ENCODE peak calls at places on chromosomes 5 and 9, in five cellular contexts. M is CD4-positive, alpha-beta T cell; B is upper lobe of right lung; K is stomach; O is heart left ventricle. D is an unnamed sample.

GRCh38 chr5:16617272-16617973 is 626 bp upstream of the RETREG1 start:
- DNase-seq in B (no peak), K (no peak), M (peak; percentile 60), O (no peak), D (no peak)

GRCh38 chr5:92991681-92992472 is 589.1 kb downstream of the NR2F1-AS1 start:
- DNase-seq in O (no peak), K (no peak), M (no peak), B (no peak), D (no peak)

GRCh38 chr5:105033642-105034217 is 1471.1 kb upstream of the NUDT12 start:
- DNase-seq in B (no peak), K (no peak), O (no peak), M (no peak), D (no peak)

GRCh38 chr5:72436796-72437471 is 70.3 kb downstream of the ZNF366 start:
- DNase-seq in K (no peak), O (no peak), B (no peak), M (no peak), D (no peak)

GRCh38 chr5:72366324-72366976 is 46.3 kb downstream of the PTCD2 start:
- DNase-seq in K (peak; percentile 72), B (no peak), M (no peak), O (peak; percentile 74), D (no peak)

GRCh38 chr9:23638837-23639426 is 187.1 kb downstream of the ELAVL2 start:
- DNase-seq in K (no peak), B (no peak), M (no peak), O (no peak), D (no peak)

GRCh38 chr9:127505396-127506116 is 54.2 kb downstream of the LRSAM1 start:
- DNase-seq in K (no peak), B (peak; percentile 61), M (peak; percentile 10), O (no peak), D (no peak)

GRCh38 chr5:153079396-153079795 is 411.1 kb upstream of the GRIA1 start:
- DNase-seq in O (no peak), B (no peak), M (no peak), K (no peak), D (no peak)

GRCh38 chr5:115580941-115581340 is 21.3 kb downstream of the TICAM2 start:
- DNase-seq in B (no peak), K (no peak), M (no peak), O (no peak), D (no peak)

GRCh38 chr9:121738969-121739368 is 87.5 kb downstream of the DAB2IP start:
- DNase-seq in K (peak; percentile 76), O (no peak), M (no peak), B (no peak), D (no peak)

GRCh38 chr9:98775831-98776441 is 20.4 kb downstream of the ANKS6 start:
- DNase-seq in M (no peak), O (no peak), B (no peak), K (no peak), D (no peak)

GRCh38 chr9:69876981-69877380 is 56.4 kb downstream of the CFAP95 start:
- DNase-seq in M (no peak), K (no peak), B (no peak), O (no peak), D (no peak)

GRCh38 chr9:131801811-131802210 is 61.9 kb upstream of the RAPGEF1 start:
- DNase-seq in M (no peak), K (no peak), B (no peak), O (no peak), D (no peak)

GRCh38 chr5:57441557-57441956 is 41.1 kb downstream of the ACTBL2 start:
- DNase-seq in M (no peak), B (no peak), O (no peak), K (no peak), D (no peak)

GRCh38 chr9:109640232-109641078 is 139.5 kb upstream of the PALM2AKAP2 start:
- DNase-seq in B (peak; percentile 68), O (peak; percentile 63), K (peak; percentile 36), M (no peak), D (no peak)

GRCh38 chr9:68775003-68775730 is 70.1 kb downstream of the PIP5K1B start:
- DNase-seq in O (no peak), K (no peak), B (no peak), M (no peak), D (peak; percentile 22)

GRCh38 chr5:134092875-134093274 is 21.6 kb upstream of the TCF7 start:
- DNase-seq in M (no peak), O (no peak), K (peak; percentile 55), B (no peak), D (peak; percentile 79)

GRCh38 chr5:139746691-139747582 is 48.7 kb upstream of the PSD2 start:
- DNase-seq in B (no peak), O (no peak), K (peak; percentile 33), M (peak; percentile 48), D (no peak)

GRCh38 chr5:177402271-177403043 is 2.0 kb upstream of the PFN3 start:
- DNase-seq in O (peak; percentile 43), B (peak; percentile 87), M (peak; percentile 61), K (peak; percentile 82), D (peak; percentile 60)

GRCh38 chr5:83374547-83374946 is 97.0 kb upstream of the VCAN start:
- DNase-seq in O (peak; percentile 20), M (no peak), K (no peak), B (no peak), D (no peak)

GRCh38 chr5:56475689-56476486 is 242.8 kb upstream of the ANKRD55 start:
- DNase-seq in O (no peak), B (no peak), M (no peak), K (no peak), D (no peak)

GRCh38 chr5:97141539-97141938 is 872 bp downstream of the LIX1 start:
- DNase-seq in O (no peak), B (no peak), K (no peak), M (no peak), D (no peak)

GRCh38 chr5:9059920-9060691 is 485.8 kb downstream of the SEMA5A start:
- DNase-seq in B (no peak), M (no peak), K (no peak), O (peak; percentile 41), D (peak; percentile 89)

GRCh38 chr5:143235423-143235822 is 168.1 kb downstream of the NR3C1 start:
- DNase-seq in M (no peak), B (no peak), O (no peak), K (no peak), D (peak; percentile 97)

GRCh38 chr9:37404590-37404989 is 17.9 kb upstream of the GRHPR start:
- DNase-seq in O (no peak), B (no peak), M (no peak), K (no peak), D (no peak)

GRCh38 chr5:119336846-119337564 is 18.8 kb upstream of the TNFAIP8 start:
- DNase-seq in B (no peak), O (no peak), M (no peak), K (no peak), D (no peak)

GRCh38 chr9:113456235-113456634 is 7.3 kb upstream of the RGS3 start:
- DNase-seq in O (no peak), B (no peak), M (no peak), K (no peak), D (no peak)

DNA sequence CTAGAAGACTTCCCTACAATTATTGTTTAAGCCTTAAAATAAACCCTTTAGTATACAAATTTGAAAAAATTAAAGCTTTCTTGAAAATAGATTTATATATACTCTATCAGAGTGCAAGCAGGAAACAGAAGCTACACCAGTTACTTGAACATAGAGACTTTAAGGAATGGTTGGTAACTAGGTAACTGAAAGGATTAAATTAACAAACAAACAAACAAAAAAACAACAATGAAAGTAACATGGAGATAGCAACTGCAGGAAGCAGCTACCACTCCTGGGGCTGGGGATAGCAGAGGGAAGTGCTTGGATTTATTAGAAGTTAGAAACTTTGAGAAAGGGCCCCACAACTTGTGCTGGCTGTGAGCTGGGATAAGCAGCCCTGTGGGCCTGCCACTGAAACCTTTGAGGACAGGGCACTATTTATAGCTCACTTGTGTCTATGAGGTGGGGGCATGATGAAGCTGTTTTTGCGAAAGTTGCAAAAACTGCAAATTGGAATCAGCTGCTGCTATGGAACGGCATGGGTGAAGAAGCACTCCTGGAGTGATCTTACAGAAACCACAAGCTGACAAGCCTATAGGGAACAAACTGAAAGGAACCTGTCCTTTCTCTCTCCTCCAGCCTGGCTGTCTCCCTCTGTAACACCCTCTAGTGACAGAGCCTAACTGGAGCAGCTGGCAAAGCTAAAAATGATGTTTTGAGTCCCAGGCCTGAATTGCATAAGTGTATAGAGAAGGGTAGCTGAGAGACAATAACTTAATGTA is 91.3 kb upstream of the RANBP6 start:
- DNase-seq in B (no peak), K (no peak), O (peak; percentile 22), M (no peak), D (no peak)
- H3K27ac ChIP-seq in B (no peak overlapping the region), K (peak overlapping the region; percentile 43), O (peak overlapping the region; percentile 76), M (no peak overlapping the region), D (peak overlapping the region; percentile 13)

GRCh38 chr9:87086536-87086935 is 139.2 kb upstream of the GAS1 start:
- DNase-seq in O (no peak), K (no peak), M (no peak), B (no peak), D (no peak)

GRCh38 chr9:87087197-87087596 is 139.9 kb upstream of the GAS1 start:
- DNase-seq in B (no peak), O (no peak), K (no peak), M (no peak), D (no peak)

GRCh38 chr9:87085521-87085920 is 138.2 kb upstream of the GAS1 start:
- DNase-seq in M (no peak), K (no peak), O (no peak), B (no peak), D (no peak)

GRCh38 chr9:87085073-87085472 is 137.8 kb upstream of the GAS1 start:
- DNase-seq in O (no peak), M (no peak), B (no peak), K (no peak), D (no peak)

GRCh38 chr9:87086111-87086510 is 138.8 kb upstream of the GAS1 start:
- DNase-seq in O (peak; percentile 36), K (no peak), B (no peak), M (no peak), D (no peak)
- H3K27ac ChIP-seq in O (peak overlapping the region; percentile 17), K (no peak overlapping the region), B (no peak overlapping the region), M (no peak overlapping the region), D (no peak overlapping the region)

GRCh38 chr9:18393340-18394130 is 80.4 kb upstream of the ADAMTSL1 start:
- DNase-seq in B (no peak), M (no peak), K (peak; percentile 76), O (peak; percentile 33), D (peak; percentile 90)

GRCh38 chr9:18390393-18390792 is 83.6 kb upstream of the ADAMTSL1 start:
- DNase-seq in O (no peak), M (no peak), B (no peak), K (no peak), D (no peak)

GRCh38 chr9:18396102-18396728 is 77.7 kb upstream of the ADAMTSL1 start:
- DNase-seq in B (no peak), K (no peak), O (no peak), M (no peak), D (no peak)

GRCh38 chr9:18397076-18397475 is 76.9 kb upstream of the ADAMTSL1 start:
- DNase-seq in B (no peak), M (no peak), K (no peak), O (no peak), D (no peak)

GRCh38 chr9:18394847-18395355 is 79.1 kb upstream of the ADAMTSL1 start:
- DNase-seq in B (no peak), K (no peak), O (no peak), M (no peak), D (no peak)
- H3K27ac ChIP-seq in B (no peak overlapping the region), K (no peak overlapping the region), O (no peak overlapping the region), M (no peak overlapping the region), D (no peak overlapping the region)

DNA sequence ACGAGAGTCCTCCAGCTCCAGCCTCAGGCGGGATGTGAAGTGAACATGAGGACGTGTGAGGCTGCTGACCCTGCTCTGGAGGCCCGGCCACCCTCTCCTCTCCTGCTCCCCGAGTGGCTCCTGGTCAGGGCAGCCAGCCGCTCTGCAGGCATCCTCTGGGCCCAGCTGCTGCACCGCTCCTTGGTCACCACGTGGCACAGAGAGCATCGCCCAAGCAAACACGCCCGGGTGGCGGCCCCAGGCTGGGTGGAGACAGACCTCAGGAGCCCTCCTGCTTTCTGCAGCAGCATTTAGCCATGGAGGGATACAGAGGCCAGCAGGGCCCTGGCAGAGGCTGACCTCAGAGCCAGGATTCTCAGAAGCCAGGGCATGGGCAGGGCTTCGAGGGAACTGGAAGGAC is 69.7 kb upstream of the SARDH start:
- DNase-seq in O (no peak), M (no peak), K (no peak), B (no peak), D (no peak)
- H3K27ac ChIP-seq in O (no peak overlapping the region), M (no peak overlapping the region), K (no peak overlapping the region), B (no peak overlapping the region), D (no peak overlapping the region)